ENCODE peak calls at places on chromosomes 4 and X, in ten cellular contexts. One of them, this sample, is unnamed. For H3K4me1 and H4K20me1, the result is how much of the 10 kb centered on the place peaks cover.

GRCh38 chr4:127995776-127996175 is 30.6 kb downstream of the ABHD18 start:
- DNase-seq in fibroblast of lung: peak
- DNase-seq in GM23338: no peak
- DNase-seq in PC-3: peak
- DNase-seq in hepatocyte: no peak
- DNase-seq in endothelial cell of umbilical vein: no peak
- DNase-seq in HCT116: no peak
- DNase-seq in IMR-90: peak
- DNase-seq in OCI-LY7: no peak
- DNase-seq in SK-N-SH: no peak
- DNase-seq in this sample: peak

GRCh38 chr4:109846395-109847098 is 1.4 kb upstream of the LRIT3 start:
- DNase-seq in fibroblast of lung: no peak
- DNase-seq in SK-N-SH: no peak
- DNase-seq in endothelial cell of umbilical vein: peak
- DNase-seq in GM23338: no peak
- DNase-seq in PC-3: no peak
- DNase-seq in HCT116: no peak
- DNase-seq in IMR-90: no peak
- DNase-seq in hepatocyte: peak
- DNase-seq in OCI-LY7: no peak
- DNase-seq in this sample: no peak

GRCh38 chrX:153973127-153974002 is 811 bp downstream of the TMEM187 start:
- DNase-seq in PC-3: no peak
- DNase-seq in fibroblast of lung: no peak
- DNase-seq in SK-N-SH: no peak
- DNase-seq in OCI-LY7: peak
- DNase-seq in endothelial cell of umbilical vein: no peak
- DNase-seq in HCT116: no peak
- DNase-seq in IMR-90: no peak
- DNase-seq in GM23338: no peak
- DNase-seq in hepatocyte: no peak
- DNase-seq in this sample: peak

GRCh38 chr4:185713272-185713671 is 98.7 kb downstream of the SORBS2 start:
- DNase-seq in PC-3: no peak
- DNase-seq in GM23338: no peak
- DNase-seq in endothelial cell of umbilical vein: peak
- DNase-seq in SK-N-SH: no peak
- DNase-seq in HCT116: no peak
- DNase-seq in IMR-90: no peak
- DNase-seq in fibroblast of lung: peak
- DNase-seq in hepatocyte: peak
- DNase-seq in OCI-LY7: no peak
- DNase-seq in this sample: peak

GRCh38 chrX:2662586-2662985 is 28.5 kb upstream of the CD99 start:
- DNase-seq in HCT116: no peak
- DNase-seq in SK-N-SH: no peak
- DNase-seq in endothelial cell of umbilical vein: peak
- DNase-seq in GM23338: no peak
- DNase-seq in IMR-90: no peak
- DNase-seq in hepatocyte: no peak
- DNase-seq in fibroblast of lung: no peak
- DNase-seq in PC-3: no peak
- DNase-seq in OCI-LY7: no peak
- DNase-seq in this sample: no peak

GRCh38 chrX:17024896-17025295 is 78.4 kb downstream of the REPS2 start:
- DNase-seq in PC-3: no peak
- DNase-seq in IMR-90: no peak
- DNase-seq in GM23338: peak
- DNase-seq in HCT116: no peak
- DNase-seq in fibroblast of lung: no peak
- DNase-seq in SK-N-SH: peak
- DNase-seq in OCI-LY7: peak
- DNase-seq in endothelial cell of umbilical vein: no peak
- DNase-seq in hepatocyte: peak
- DNase-seq in this sample: no peak

GRCh38 chrX:38205037-38205436 is 15.6 kb downstream of the SRPX start:
- DNase-seq in hepatocyte: no peak
- DNase-seq in OCI-LY7: peak
- DNase-seq in fibroblast of lung: no peak
- DNase-seq in IMR-90: no peak
- DNase-seq in endothelial cell of umbilical vein: no peak
- DNase-seq in GM23338: no peak
- DNase-seq in HCT116: no peak
- DNase-seq in PC-3: no peak
- DNase-seq in SK-N-SH: no peak
- DNase-seq in this sample: no peak

GRCh38 chr4:78121338-78121904 is 64.3 kb downstream of the FRAS1 start:
- DNase-seq in endothelial cell of umbilical vein: no peak
- DNase-seq in HCT116: no peak
- DNase-seq in fibroblast of lung: no peak
- DNase-seq in PC-3: no peak
- DNase-seq in SK-N-SH: no peak
- DNase-seq in OCI-LY7: no peak
- DNase-seq in IMR-90: no peak
- DNase-seq in hepatocyte: no peak
- DNase-seq in GM23338: no peak
- DNase-seq in this sample: no peak

GRCh38 chr4:89294583-89295244 is 12.9 kb downstream of the GPRIN3 start:
- DNase-seq in fibroblast of lung: no peak
- DNase-seq in endothelial cell of umbilical vein: peak
- DNase-seq in SK-N-SH: no peak
- DNase-seq in HCT116: no peak
- DNase-seq in GM23338: no peak
- DNase-seq in OCI-LY7: peak
- DNase-seq in hepatocyte: no peak
- DNase-seq in PC-3: no peak
- DNase-seq in IMR-90: no peak
- DNase-seq in this sample: no peak

GRCh38 chr4:6855692-6856297 is 53.8 kb upstream of the TBC1D14 start:
- DNase-seq in PC-3: peak
- DNase-seq in hepatocyte: peak
- DNase-seq in endothelial cell of umbilical vein: peak
- DNase-seq in GM23338: no peak
- DNase-seq in IMR-90: peak
- DNase-seq in OCI-LY7: no peak
- DNase-seq in SK-N-SH: no peak
- DNase-seq in HCT116: no peak
- DNase-seq in fibroblast of lung: peak
- DNase-seq in this sample: peak

GRCh38 chr4:175951794-175952193 is 113.8 kb upstream of the WDR17 start:
- DNase-seq in GM23338: no peak
- DNase-seq in endothelial cell of umbilical vein: no peak
- DNase-seq in fibroblast of lung: peak
- DNase-seq in hepatocyte: peak
- DNase-seq in OCI-LY7: no peak
- DNase-seq in IMR-90: peak
- DNase-seq in HCT116: no peak
- DNase-seq in PC-3: peak
- DNase-seq in SK-N-SH: no peak
- DNase-seq in this sample: peak

GRCh38 chr4:99633772-99634171 is 23.9 kb downstream of the C4orf54 start:
- DNase-seq in PC-3: no peak
- DNase-seq in endothelial cell of umbilical vein: no peak
- DNase-seq in fibroblast of lung: peak
- DNase-seq in hepatocyte: no peak
- DNase-seq in HCT116: no peak
- DNase-seq in GM23338: no peak
- DNase-seq in IMR-90: no peak
- DNase-seq in SK-N-SH: no peak
- DNase-seq in OCI-LY7: no peak
- DNase-seq in this sample: peak

DNA sequence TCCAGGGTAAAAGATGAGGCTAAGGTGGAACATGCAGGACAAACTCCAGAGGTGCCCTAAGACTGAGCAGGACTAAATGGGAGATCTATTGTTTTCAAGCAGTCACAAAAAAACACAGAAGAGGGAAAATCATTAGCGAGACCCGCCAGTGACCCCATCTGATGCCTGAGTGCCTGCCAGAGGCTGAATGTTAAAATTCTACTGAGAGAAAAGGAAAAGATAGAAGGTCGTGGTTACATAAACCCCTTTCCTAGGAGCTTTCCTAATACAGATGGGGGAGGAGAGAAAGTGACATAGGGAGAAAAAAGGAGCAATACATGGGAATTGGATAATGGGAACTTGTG is 243.7 kb upstream of the KCNIP4 start:
- DNase-seq in IMR-90: no peak
- DNase-seq in endothelial cell of umbilical vein: no peak
- DNase-seq in SK-N-SH: no peak
- DNase-seq in OCI-LY7: no peak
- DNase-seq in HCT116: no peak
- DNase-seq in GM23338: no peak
- DNase-seq in PC-3: no peak
- DNase-seq in fibroblast of lung: no peak
- DNase-seq in hepatocyte: no peak
- DNase-seq in this sample: no peak
- H3K4me2 ChIP-seq in IMR-90: no peak
- H3K4me2 ChIP-seq in endothelial cell of umbilical vein: no peak
- H3K4me2 ChIP-seq in SK-N-SH: no peak
- H3K4me2 ChIP-seq in OCI-LY7: no peak
- H3K4me2 ChIP-seq in HCT116: no peak
- H3K4me2 ChIP-seq in GM23338: peak
- H3K4me2 ChIP-seq in PC-3: no peak
- H3K4me2 ChIP-seq in fibroblast of lung: no peak
- H3K4me2 ChIP-seq in hepatocyte: no peak
- H3K4me2 ChIP-seq in this sample: no peak

DNA sequence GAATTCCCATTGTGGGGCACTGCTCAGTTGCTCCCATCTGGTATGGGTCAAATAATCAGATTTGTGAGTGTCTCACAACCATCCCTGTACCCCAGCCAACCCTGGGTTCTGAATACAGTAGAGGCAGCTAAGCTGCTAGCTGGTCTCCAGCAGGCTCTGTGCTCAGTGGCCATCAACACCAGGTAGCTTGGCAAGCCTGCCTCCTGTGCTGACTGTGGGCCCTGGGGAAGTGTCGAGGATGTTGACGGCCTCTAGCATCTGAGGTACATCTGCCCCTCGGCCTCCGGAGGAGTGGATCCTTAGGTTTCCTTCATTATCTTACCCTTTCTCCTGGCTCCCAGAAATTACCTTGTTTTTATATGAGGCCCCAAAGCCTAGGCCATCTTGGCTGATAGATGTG is 13.3 kb downstream of the RNF4 start:
- DNase-seq in PC-3: no peak
- DNase-seq in SK-N-SH: no peak
- DNase-seq in HCT116: no peak
- DNase-seq in OCI-LY7: no peak
- DNase-seq in hepatocyte: no peak
- DNase-seq in IMR-90: no peak
- DNase-seq in GM23338: no peak
- DNase-seq in endothelial cell of umbilical vein: no peak
- DNase-seq in fibroblast of lung: no peak
- DNase-seq in this sample: no peak
- H3K4me1 ChIP-seq in PC-3: under half
- H3K4me1 ChIP-seq in SK-N-SH: under half
- H3K4me1 ChIP-seq in HCT116: under half
- H3K4me1 ChIP-seq in OCI-LY7: half or more
- H3K4me1 ChIP-seq in hepatocyte: under half
- H3K4me1 ChIP-seq in IMR-90: under half
- H3K4me1 ChIP-seq in GM23338: half or more
- H3K4me1 ChIP-seq in endothelial cell of umbilical vein: under half
- H3K4me1 ChIP-seq in fibroblast of lung: under half
- H3K4me1 ChIP-seq in this sample: under half

DNA sequence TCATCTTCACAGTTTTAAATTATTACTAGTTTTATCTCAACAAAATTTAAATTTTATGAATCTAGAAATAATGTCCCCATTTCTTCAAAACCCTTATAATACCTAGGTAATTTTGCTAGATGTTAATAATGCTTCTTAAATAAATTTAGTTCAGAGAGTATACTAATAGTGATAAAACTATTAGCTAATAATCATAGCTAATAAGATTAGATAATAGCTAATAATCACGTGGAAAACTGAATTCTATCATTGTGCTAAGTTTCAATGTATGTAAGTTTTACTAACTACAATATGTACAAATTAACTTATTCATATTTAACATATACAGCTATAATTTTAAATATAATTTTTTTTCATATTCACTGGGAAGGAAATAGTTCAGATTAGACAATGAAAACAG is 10.2 kb downstream of the ANKRD17 start:
- DNase-seq in hepatocyte: no peak
- DNase-seq in PC-3: no peak
- DNase-seq in fibroblast of lung: no peak
- DNase-seq in SK-N-SH: no peak
- DNase-seq in endothelial cell of umbilical vein: no peak
- DNase-seq in OCI-LY7: no peak
- DNase-seq in HCT116: no peak
- DNase-seq in GM23338: no peak
- DNase-seq in IMR-90: no peak
- DNase-seq in this sample: no peak
- H4K20me1 ChIP-seq in hepatocyte: half or more
- H4K20me1 ChIP-seq in PC-3: half or more
- H4K20me1 ChIP-seq in fibroblast of lung: under half
- H4K20me1 ChIP-seq in SK-N-SH: half or more
- H4K20me1 ChIP-seq in endothelial cell of umbilical vein: under half
- H4K20me1 ChIP-seq in OCI-LY7: half or more
- H4K20me1 ChIP-seq in HCT116: under half
- H4K20me1 ChIP-seq in GM23338: under half
- H4K20me1 ChIP-seq in IMR-90: half or more
- H4K20me1 ChIP-seq in this sample: half or more

GRCh38 chr4:150402968-150403367 is 179.0 kb upstream of the MAB21L2 start:
- DNase-seq in OCI-LY7: peak
- DNase-seq in fibroblast of lung: peak
- DNase-seq in HCT116: no peak
- DNase-seq in PC-3: no peak
- DNase-seq in SK-N-SH: peak
- DNase-seq in endothelial cell of umbilical vein: peak
- DNase-seq in GM23338: peak
- DNase-seq in hepatocyte: peak
- DNase-seq in IMR-90: peak
- DNase-seq in this sample: no peak
- H3K4me2 ChIP-seq in OCI-LY7: peak
- H3K4me2 ChIP-seq in fibroblast of lung: no peak
- H3K4me2 ChIP-seq in HCT116: no peak
- H3K4me2 ChIP-seq in PC-3: no peak
- H3K4me2 ChIP-seq in SK-N-SH: no peak
- H3K4me2 ChIP-seq in endothelial cell of umbilical vein: no peak
- H3K4me2 ChIP-seq in GM23338: no peak
- H3K4me2 ChIP-seq in hepatocyte: no peak
- H3K4me2 ChIP-seq in IMR-90: no peak
- H3K4me2 ChIP-seq in this sample: no peak